ENCODE peak calls at places on chromosomes 2 and 18, in ten cellular contexts. Y is esophagus squamous epithelium, E is right cardiac atrium, F is body of pancreas, Q is tibial nerve, X is left lung, L is A549, U is upper lobe of left lung, Z is gastrocnemius medialis, H is GM23338. W is an unnamed sample. For H3K4me1, the result is how much of the 10 kb centered on the place peaks cover.

GRCh38 chr2:182133195-182133891 is 147.7 kb downstream of the PPP1R1C start:
- DNase-seq in E (no peak), L (no peak), Q (no peak), U (no peak), H (no peak), Y (no peak), X (no peak), F (no peak), Z (no peak), W (no peak)

GRCh38 chr2:161975062-161975812 is 98.8 kb downstream of the DPP4 start:
- DNase-seq in Y (no peak), L (no peak), X (no peak), E (no peak), Q (no peak), F (no peak), Z (no peak), H (no peak), U (no peak), W (no peak)

GRCh38 chr2:602571-603366 is 74.4 kb downstream of the TMEM18 start:
- DNase-seq in H (no peak), Q (no peak), L (no peak), Y (no peak), Z (no peak), F (no peak), E (no peak), U (peak), X (no peak), W (no peak)

GRCh38 chr2:226652388-226652787 is 147.2 kb downstream of the IRS1 start:
- DNase-seq in Q (no peak), E (no peak), X (no peak), L (no peak), F (no peak), Y (no peak), U (no peak), Z (no peak), H (no peak), W (no peak)

GRCh38 chr2:75076088-75076487 is 117.6 kb downstream of the POLE4 start:
- DNase-seq in F (no peak), U (no peak), H (no peak), Z (no peak), X (no peak), L (no peak), Q (no peak), Y (no peak), E (no peak), W (no peak)

GRCh38 chr2:156190532-156190931 is 142.0 kb downstream of the NR4A2 start:
- DNase-seq in X (no peak), H (no peak), Y (no peak), E (no peak), Z (no peak), Q (no peak), L (no peak), F (no peak), U (no peak), W (no peak)

GRCh38 chr2:73971722-73972121 is 13.0 kb upstream of the TET3 start:
- DNase-seq in U (no peak), Y (no peak), Q (no peak), F (no peak), E (no peak), Z (no peak), X (no peak), L (no peak), H (no peak), W (no peak)

GRCh38 chr2:55856936-55857335 is 66.6 kb downstream of the EFEMP1 start:
- DNase-seq in Z (no peak), Y (no peak), F (no peak), U (no peak), L (no peak), X (no peak), H (no peak), E (no peak), Q (no peak), W (no peak)

GRCh38 chr2:45585267-45585861 is 25.7 kb downstream of the SRBD1 start:
- DNase-seq in Y (no peak), F (peak), H (peak), E (no peak), Z (no peak), Q (peak), U (peak), L (peak), X (no peak), W (peak)

GRCh38 chr2:37634914-37635358 is 36.5 kb downstream of the CDC42EP3 start:
- DNase-seq in Y (no peak), F (no peak), Z (no peak), L (no peak), Q (no peak), U (no peak), X (no peak), E (no peak), H (no peak), W (no peak)

GRCh38 chr2:145874466-145874865 is 1354.5 kb upstream of the ZEB2 start:
- DNase-seq in L (no peak), F (no peak), Y (no peak), Z (no peak), Q (no peak), U (no peak), X (no peak), E (no peak), H (no peak), W (no peak)

GRCh38 chr18:59861009-59861408 is 38.8 kb upstream of the PMAIP1 start:
- DNase-seq in L (no peak), X (no peak), F (no peak), Z (no peak), Q (no peak), U (no peak), Y (no peak), E (no peak), H (no peak), W (no peak)

GRCh38 chr18:29741481-29741880 is 1301.1 kb downstream of the DSC3 start:
- DNase-seq in F (no peak), Z (no peak), Y (no peak), E (no peak), X (no peak), Q (no peak), U (no peak), H (no peak), L (no peak), W (no peak)

GRCh38 chr2:240814280-240814679 is 5.7 kb downstream of the KIF1A start:
- DNase-seq in U (no peak), Q (no peak), F (no peak), X (no peak), Z (no peak), E (no peak), H (no peak), Y (no peak), L (no peak), W (no peak)

GRCh38 chr2:190759749-190760213 is 110.9 kb downstream of the NAB1 start:
- DNase-seq in Y (no peak), U (no peak), Q (no peak), X (no peak), E (no peak), H (no peak), L (peak), Z (no peak), F (no peak), W (no peak)

GRCh38 chr2:239152239-239152915 is 248.4 kb downstream of the HDAC4 start:
- DNase-seq in H (no peak), Y (no peak), Q (no peak), L (no peak), X (peak), E (no peak), U (peak), F (peak), Z (peak), W (no peak)

GRCh38 chr2:196068271-196069209 is at the start of gene DNAH7:
- DNase-seq in H (peak), E (peak), F (peak), Z (peak), Q (peak), X (peak), Y (peak), U (peak), L (peak), W (peak)

GRCh38 chr2:172461591-172462392 is 34.4 kb downstream of the ITGA6 start:
- DNase-seq in E (peak), Z (peak), X (peak), L (peak), Q (no peak), H (peak), F (peak), U (peak), Y (no peak), W (peak)

GRCh38 chr2:71605781-71606241 is 152.4 kb downstream of the DYSF start:
- DNase-seq in Z (no peak), L (no peak), H (no peak), U (peak), X (peak), E (peak), Y (no peak), F (peak), Q (no peak), W (no peak)

GRCh38 chr2:204479557-204479956 is 65.7 kb upstream of the PARD3B start:
- DNase-seq in F (no peak), X (no peak), U (no peak), Y (no peak), L (peak), H (no peak), Q (no peak), E (no peak), Z (no peak), W (no peak)

GRCh38 chr2:241344925-241345651 is 11.0 kb upstream of the FARP2 start:
- DNase-seq in H (no peak), Y (no peak), F (no peak), Z (no peak), E (no peak), U (no peak), X (no peak), L (no peak), Q (no peak), W (no peak)

GRCh38 chr18:36485772-36486171 is 188.3 kb downstream of the FHOD3 start:
- DNase-seq in E (no peak), X (no peak), U (no peak), F (no peak), Y (no peak), H (no peak), Q (no peak), L (no peak), Z (no peak), W (no peak)

GRCh38 chr2:63590621-63591408 is 2.1 kb downstream of the MDH1 start:
- DNase-seq in F (peak), L (no peak), U (peak), Y (no peak), E (no peak), Z (peak), H (no peak), X (no peak), Q (peak), W (peak)

GRCh38 chr2:147916723-147917122 is 71.9 kb downstream of the ACVR2A start:
- DNase-seq in Y (no peak), Q (no peak), Z (no peak), X (no peak), E (no peak), L (no peak), U (no peak), F (no peak), H (no peak), W (no peak)

GRCh38 chr2:99421469-99421868 is 68.3 kb downstream of the REV1 start:
- DNase-seq in X (no peak), Z (no peak), L (no peak), E (no peak), Q (no peak), U (no peak), F (no peak), Y (no peak), H (no peak), W (no peak)

GRCh38 chr2:161049571-161049970 is 110.7 kb upstream of the TANK start:
- DNase-seq in H (no peak), Z (no peak), F (no peak), U (no peak), L (no peak), Y (no peak), X (no peak), Q (no peak), E (no peak), W (no peak)

GRCh38 chr18:73340135-73340934 is 472.5 kb upstream of the NETO1 start:
- DNase-seq in Y (no peak), X (no peak), H (no peak), L (no peak), U (no peak), Z (no peak), F (peak), E (no peak), Q (no peak), W (no peak)

GRCh38 chr2:30225131-30225762 is 6.1 kb upstream of the LBH start:
- DNase-seq in F (no peak), U (no peak), X (no peak), Y (no peak), L (no peak), E (peak), Z (peak), H (no peak), Q (peak), W (peak)

GRCh38 chr18:3782901-3783300 is 332.9 kb downstream of the TGIF1 start:
- DNase-seq in Y (no peak), Q (no peak), H (no peak), U (no peak), Z (no peak), X (no peak), E (no peak), L (no peak), F (no peak), W (no peak)

GRCh38 chr2:104658149-104658839 is 195.6 kb upstream of the POU3F3 start:
- DNase-seq in Q (peak), F (peak), X (peak), Y (no peak), U (peak), Z (peak), H (peak), E (peak), L (no peak), W (peak)

GRCh38 chr18:12637901-12638633 is 19.8 kb downstream of the SPIRE1 start:
- DNase-seq in U (no peak), X (no peak), H (no peak), Z (no peak), Y (no peak), Q (no peak), F (no peak), L (no peak), E (no peak), W (no peak)

GRCh38 chr18:62365420-62365819 is 40.3 kb downstream of the TNFRSF11A start:
- DNase-seq in Z (no peak), Y (no peak), H (no peak), L (no peak), Q (no peak), F (no peak), E (no peak), U (no peak), X (no peak), W (peak)

GRCh38 chr2:45765007-45765767 is 113.7 kb downstream of the PRKCE start:
- DNase-seq in Y (no peak), L (no peak), H (no peak), U (no peak), Z (no peak), Q (no peak), E (no peak), X (no peak), F (no peak), W (no peak)

GRCh38 chr18:9707381-9708056 is 582 bp upstream of the RAB31 start:
- DNase-seq in Z (no peak), L (no peak), H (peak), X (no peak), F (no peak), Y (no peak), E (no peak), U (no peak), Q (no peak), W (no peak)

GRCh38 chr18:21163647-21164625 is 52.3 kb upstream of the ROCK1 start:
- DNase-seq in E (no peak), Z (no peak), Y (no peak), U (peak), L (no peak), X (no peak), Q (peak), H (no peak), F (no peak), W (no peak)

GRCh38 chr18:77066101-77066500 is 66.5 kb downstream of the MBP start:
- DNase-seq in U (no peak), E (no peak), Q (no peak), Z (no peak), X (no peak), H (no peak), L (no peak), F (no peak), Y (no peak), W (no peak)
- H3K4me1 ChIP-seq in U (half or more), E (under half), Q (under half), Z (under half), X (under half), H (under half), L (half or more), F (under half), Y (under half), W (half or more)

DNA sequence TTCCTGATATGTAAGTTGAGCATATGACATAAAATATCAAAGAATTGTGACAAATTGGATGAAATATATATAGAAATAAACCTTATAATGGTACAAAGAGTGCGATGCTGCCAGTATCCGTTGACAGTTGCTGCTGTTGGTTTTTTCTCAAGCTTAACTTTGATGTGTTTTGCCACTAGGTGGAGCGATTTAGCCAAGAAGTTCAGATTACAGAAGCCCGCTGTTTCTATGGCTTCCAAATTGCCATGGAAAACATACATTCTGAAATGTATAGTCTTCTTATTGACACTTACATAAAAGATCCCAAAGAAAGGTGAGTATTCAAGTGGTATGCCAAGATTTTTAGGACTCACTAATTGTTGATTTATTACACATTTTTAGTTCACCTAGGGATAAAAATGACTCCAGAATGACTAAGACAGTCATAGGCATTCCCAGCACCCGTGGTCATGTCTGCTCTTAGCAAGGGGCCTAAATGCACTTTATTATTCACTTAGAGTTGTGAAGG is 2.1 kb downstream of the RRM2 start:
- DNase-seq in U (no peak), L (no peak), H (peak), X (no peak), F (peak), Z (peak), E (no peak), Y (no peak), Q (peak), W (peak)
- H3K4me3 ChIP-seq in U (no peak), L (peak), H (peak), X (peak), F (no peak), Z (no peak), E (no peak), Y (no peak), Q (no peak), W (peak)

DNA sequence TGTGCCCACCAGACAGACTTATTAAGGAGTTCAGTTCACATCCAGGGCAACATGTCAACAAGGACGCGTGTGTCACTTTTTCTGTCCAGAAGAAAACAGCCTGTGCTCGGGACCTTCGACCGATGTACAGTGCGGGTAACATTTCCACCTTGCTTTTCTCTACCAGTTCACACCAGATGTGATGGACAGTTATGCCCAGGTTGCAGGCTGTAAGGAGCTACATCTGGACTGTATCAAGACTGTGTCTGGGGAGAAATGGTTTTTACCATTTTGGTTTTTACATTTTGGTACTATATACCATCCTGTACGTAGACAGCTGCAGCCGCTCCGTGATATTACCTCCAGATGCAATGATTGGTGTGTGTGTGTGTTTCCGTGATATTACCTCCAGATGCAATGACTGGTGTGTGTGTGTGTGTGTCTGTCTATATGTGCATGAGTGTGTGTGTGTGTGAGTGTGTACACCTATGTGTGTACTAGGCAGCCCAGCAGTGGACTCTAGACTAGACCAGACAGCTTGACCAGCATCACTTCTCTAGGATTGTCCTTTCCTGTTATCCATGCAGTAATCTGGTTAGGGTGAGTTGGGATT is 118.0 kb downstream of the COL6A3 start:
- DNase-seq in Y (no peak), E (no peak), X (no peak), Z (no peak), F (no peak), H (no peak), L (no peak), U (no peak), Q (no peak), W (no peak)
- H3K4me1 ChIP-seq in Y (under half), E (under half), X (under half), Z (under half), F (under half), H (under half), L (under half), U (under half), Q (under half), W (under half)

DNA sequence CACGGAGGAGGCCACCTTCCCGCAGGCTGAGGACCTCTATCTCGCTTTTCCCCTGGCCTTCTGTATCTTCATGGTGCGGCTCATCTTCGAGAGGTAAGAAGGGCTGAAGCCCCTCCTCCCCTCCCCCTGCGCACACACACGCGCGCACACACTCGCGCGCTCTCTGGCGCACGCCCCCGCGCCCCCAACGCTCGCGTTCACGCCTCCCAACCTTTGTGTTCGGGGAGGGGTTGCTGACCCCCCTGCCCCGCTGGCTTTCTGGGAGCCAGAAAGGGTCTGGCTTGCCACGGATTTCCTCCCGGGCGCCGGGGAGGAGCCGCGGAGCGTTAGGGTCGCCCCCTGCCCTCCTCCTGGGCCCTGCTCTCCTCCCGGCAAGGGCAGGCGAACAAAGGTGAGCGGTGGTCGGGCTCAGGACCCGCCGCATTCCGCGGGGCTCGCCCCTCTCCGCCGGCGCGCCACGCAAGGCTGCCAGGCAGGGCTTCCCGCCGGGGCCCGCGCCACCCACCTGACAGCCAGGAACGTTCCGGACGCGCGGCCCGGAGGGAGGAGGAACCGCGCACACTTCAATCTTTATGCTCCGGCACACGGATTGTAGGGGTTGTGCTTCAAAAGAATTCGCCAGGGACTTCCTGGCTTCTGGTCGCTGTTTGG is 579 bp downstream of the CERS6 start:
- DNase-seq in H (peak), U (peak), X (peak), F (peak), Z (peak), E (peak), Y (no peak), Q (no peak), L (peak), W (no peak)
- H3K4me3 ChIP-seq in H (peak), U (peak), X (peak), F (peak), Z (peak), E (peak), Y (peak), Q (peak), L (peak), W (no peak)

GRCh38 chr2:85768713-85769112 is 14.9 kb downstream of the ATOH8 start:
- DNase-seq in Q (no peak), Y (no peak), H (peak), Z (no peak), U (no peak), X (no peak), F (peak), L (no peak), E (peak), W (no peak)
- H3K4me1 ChIP-seq in Q (half or more), Y (half or more), H (half or more), Z (half or more), U (half or more), X (under half), F (half or more), L (half or more), E (half or more), W (under half)

GRCh38 chr2:199581504-199581903 is 123.8 kb upstream of the SATB2 start:
- DNase-seq in F (no peak), Q (no peak), Y (no peak), L (no peak), E (no peak), Z (no peak), X (no peak), H (no peak), U (no peak), W (no peak)
- H3K4me3 ChIP-seq in F (no peak), Q (peak), Y (peak), L (no peak), E (peak), Z (peak), X (peak), H (peak), U (no peak), W (no peak)

DNA sequence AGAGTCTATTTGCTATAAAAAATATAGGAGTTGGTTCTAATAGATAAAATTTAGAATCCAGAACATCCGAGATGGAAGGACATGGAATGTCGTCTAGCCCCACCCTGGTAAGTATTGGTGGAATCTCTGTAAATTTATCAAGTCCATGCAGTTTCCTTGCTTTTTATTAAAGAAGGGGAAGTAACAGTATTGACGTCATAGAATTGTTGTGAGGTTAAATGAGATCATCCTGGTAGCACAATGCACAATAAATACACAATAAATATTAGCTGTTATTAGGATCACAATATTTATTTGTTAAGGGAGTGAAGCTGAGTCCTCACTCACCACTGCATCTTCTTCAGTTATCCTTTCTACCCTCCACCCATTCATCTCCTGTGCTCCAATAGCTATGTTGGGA is 16.7 kb upstream of the TMEM177 start:
- DNase-seq in F (no peak), E (no peak), Q (no peak), Z (no peak), L (no peak), U (no peak), Y (no peak), H (no peak), X (no peak), W (no peak)
- H3K4me1 ChIP-seq in F (under half), E (under half), Q (under half), Z (under half), L (under half), U (under half), Y (under half), H (under half), X (under half), W (under half)

GRCh38 chr2:136389809-136390208 is 271.9 kb upstream of the CXCR4 start:
- DNase-seq in E (no peak), U (no peak), X (no peak), Z (no peak), Q (no peak), Y (no peak), H (no peak), L (no peak), F (no peak), W (peak)
- H3K4me3 ChIP-seq in E (no peak), U (no peak), X (no peak), Z (no peak), Q (no peak), Y (no peak), H (no peak), L (no peak), F (no peak), W (peak)